ENCODE peak calls at places on chromosomes 11 and 22, in four cellular contexts. P is HL-60, H is K562, A is GM12878. L is an unnamed sample.

GRCh38 chr22:20422271-20422958 is 15.2 kb downstream of the SCARF2 start:
- DNase-seq in H (no peak), A (no peak), P (peak), L (no peak)

GRCh38 chr11:76637491-76638266 is 32.9 kb downstream of the LRRC32 start:
- DNase-seq in H (no peak), P (peak), A (peak), L (no peak)

GRCh38 chr22:46749682-46750529 is 11.9 kb upstream of the CERK start:
- DNase-seq in P (no peak), A (no peak), H (no peak), L (no peak)

GRCh38 chr11:33292306-33292705 is 35.1 kb downstream of the HIPK3 start:
- DNase-seq in A (no peak), P (no peak), H (no peak), L (no peak)

GRCh38 chr11:105609832-105610781 is at the start of gene GRIA4:
- DNase-seq in P (no peak), H (no peak), A (no peak), L (no peak)

GRCh38 chr11:110830344-110831141 is 118.3 kb upstream of the ARHGAP20 start:
- DNase-seq in H (no peak), P (no peak), A (no peak), L (no peak)

GRCh38 chr11:68454767-68455166 is 5.8 kb upstream of the PPP6R3 start:
- DNase-seq in P (no peak), H (no peak), A (no peak), L (no peak)

GRCh38 chr22:36873614-36874308 is 13.0 kb downstream of the NCF4 start:
- DNase-seq in A (peak), P (peak), H (peak), L (peak)

GRCh38 chr11:30585067-30585891 is 874 bp downstream of the MPPED2 start:
- DNase-seq in A (no peak), P (no peak), H (no peak), L (peak)

GRCh38 chr22:35835998-35836691 is 118.5 kb downstream of the APOL5 start:
- DNase-seq in P (no peak), A (no peak), H (no peak), L (no peak)

GRCh38 chr11:130915556-130916237 is 582 bp downstream of the SNX19 start:
- DNase-seq in H (no peak), A (no peak), P (peak), L (no peak)

GRCh38 chr22:43731986-43732385 is 80.1 kb downstream of the EFCAB6 start:
- DNase-seq in H (no peak), P (no peak), A (no peak), L (no peak)

GRCh38 chr22:19636696-19637355 is 77.5 kb upstream of the SEPTIN5 start:
- DNase-seq in A (no peak), P (no peak), H (no peak), L (no peak)

GRCh38 chr11:3000032-3000961 is 8.2 kb upstream of the NAP1L4 start:
- DNase-seq in H (no peak), P (no peak), A (no peak), L (no peak)

GRCh38 chr11:124669193-124669592 is 4.3 kb downstream of the SIAE start:
- DNase-seq in A (no peak), P (peak), H (peak), L (no peak)

GRCh38 chr11:108002476-108002875 is 6.2 kb upstream of the CUL5 start:
- DNase-seq in P (no peak), H (no peak), A (no peak), L (no peak)

GRCh38 chr11:5092821-5093585 is 23.6 kb downstream of the OR52E1 start:
- DNase-seq in A (no peak), P (no peak), H (no peak), L (no peak)

GRCh38 chr11:8728566-8728965 is 46.0 kb downstream of the RPL27A start:
- DNase-seq in P (no peak), H (no peak), A (no peak), L (no peak)

GRCh38 chr11:2208691-2209369 is 37.2 kb upstream of the TH start:
- DNase-seq in A (no peak), P (no peak), H (no peak), L (no peak)

GRCh38 chr22:25779426-25779825 is 37.4 kb downstream of the MYO18B start:
- DNase-seq in H (no peak), A (no peak), P (no peak), L (no peak)

GRCh38 chr11:85595285-85595884 is 31.8 kb downstream of the DLG2 start:
- DNase-seq in H (peak), P (no peak), A (peak), L (no peak)

GRCh38 chr11:94858012-94858705 is 90.0 kb downstream of the AMOTL1 start:
- DNase-seq in P (no peak), H (no peak), A (no peak), L (no peak)

GRCh38 chr11:15816270-15816871 is 540.0 kb downstream of the SOX6 start:
- DNase-seq in A (no peak), H (no peak), P (no peak), L (no peak)

GRCh38 chr11:71454470-71455113 is 1.6 kb downstream of the NADSYN1 start:
- DNase-seq in A (no peak), H (no peak), P (no peak), L (no peak)

GRCh38 chr22:19517919-19518567 is 6.2 kb downstream of the CLDN5 start:
- DNase-seq in P (no peak), A (no peak), H (no peak), L (no peak)

GRCh38 chr11:16505481-16505880 is 149.1 kb upstream of the SOX6 start:
- DNase-seq in P (no peak), A (no peak), H (no peak), L (no peak)

GRCh38 chr11:118882489-118882888 is 1.2 kb upstream of the CXCR5 start:
- DNase-seq in A (no peak), H (no peak), P (peak), L (no peak)

GRCh38 chr11:44747836-44748235 is 21.1 kb downstream of the TSPAN18 start:
- DNase-seq in A (no peak), P (no peak), H (no peak), L (no peak)

GRCh38 chr11:4611986-4612385 is 4.0 kb upstream of the TRIM68 start:
- DNase-seq in P (no peak), H (no peak), A (no peak), L (no peak)

GRCh38 chr22:32501797-32502290 is 27.2 kb downstream of the FBXO7 start:
- DNase-seq in P (no peak), A (no peak), H (no peak), L (no peak)

GRCh38 chr11:9748361-9748970 is 84.6 kb downstream of the SWAP70 start:
- DNase-seq in P (peak), H (peak), A (peak), L (no peak)

DNA sequence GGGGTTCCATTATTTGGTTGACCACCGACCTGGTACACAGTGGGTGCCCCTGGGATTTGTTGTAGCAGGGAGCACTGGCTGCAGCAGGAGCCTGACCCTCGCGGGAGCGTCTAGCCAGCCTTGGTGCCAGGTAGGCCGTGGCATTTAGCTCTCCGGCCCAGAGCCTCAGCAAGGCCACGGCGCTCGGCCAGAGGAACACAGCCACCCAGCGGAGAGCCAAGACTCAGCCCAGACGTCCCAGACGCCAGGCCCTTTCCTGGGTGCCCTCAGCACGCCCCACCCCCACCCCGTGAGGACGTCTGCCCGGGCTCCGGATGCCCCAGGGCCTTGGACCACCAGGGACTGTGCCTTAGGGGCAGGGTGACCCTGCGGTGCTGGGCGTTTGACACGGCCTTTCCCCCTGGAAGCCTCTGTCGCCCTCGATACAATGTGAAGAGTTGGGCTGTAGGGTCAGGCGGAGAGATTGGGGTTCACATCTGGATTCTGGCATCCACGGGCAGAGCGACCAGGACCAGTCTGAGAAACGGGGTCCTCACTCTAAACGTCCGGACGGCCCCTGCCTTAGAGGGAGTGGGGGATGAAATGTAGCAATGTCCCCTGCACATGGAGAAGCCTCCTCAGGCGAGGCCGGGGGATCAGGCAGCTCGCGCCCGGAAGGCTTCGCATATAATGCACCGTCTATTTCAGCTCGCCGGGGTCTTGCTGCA is 99.2 kb upstream of the FGF3 start:
- DNase-seq in A (no peak), P (no peak), H (no peak), L (no peak)
- TF ChIP-seq SPI1 in A (no peak), P (no peak), H (no peak), L (no peak)

GRCh38 chr11:19398772-19399542 is 158.2 kb upstream of the E2F8 start:
- DNase-seq in A (no peak), P (no peak), H (no peak), L (no peak)
- TF ChIP-seq SPI1 in A (no peak), P (no peak), H (no peak), L (no peak)

GRCh38 chr22:49577168-49578060 is 250.3 kb downstream of the BRD1 start:
- DNase-seq in H (no peak), A (no peak), P (no peak), L (no peak)
- TF ChIP-seq SPI1 in H (no peak), A (no peak), P (no peak), L (no peak)

DNA sequence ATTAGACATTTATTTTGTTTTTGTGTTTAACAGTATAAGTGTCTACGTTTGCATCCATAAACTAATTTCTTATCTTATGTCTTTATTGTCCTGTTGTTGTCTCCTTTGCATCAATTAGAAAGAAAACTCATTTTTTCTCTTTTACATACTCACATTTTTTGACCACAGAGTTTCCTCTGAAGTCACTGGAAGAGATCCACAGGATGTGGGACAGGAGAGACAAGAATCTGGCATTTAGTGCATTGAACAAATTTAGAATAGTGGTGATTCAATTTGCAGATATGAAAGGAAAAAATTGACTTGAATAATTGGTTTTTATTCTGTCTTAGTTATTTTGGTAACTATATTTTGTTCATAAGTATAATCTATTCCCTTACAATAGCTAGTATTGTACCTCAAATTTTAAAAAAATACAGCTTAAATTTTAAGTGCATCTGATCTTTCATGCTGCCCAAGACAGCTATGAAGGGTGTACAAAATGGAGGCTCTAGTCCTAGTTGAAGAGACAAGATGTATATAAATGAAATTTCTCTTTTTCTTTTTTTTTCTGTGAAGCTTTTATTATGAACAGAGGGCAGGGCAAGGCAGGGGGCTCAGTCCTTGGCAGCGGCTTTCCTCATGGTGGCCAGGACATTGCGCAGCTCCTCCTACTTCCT is 24.4 kb downstream of the HORMAD2 start:
- DNase-seq in A (no peak), P (no peak), H (no peak), L (no peak)
- TF ChIP-seq SPI1 in A (no peak), P (no peak), H (no peak), L (no peak)

DNA sequence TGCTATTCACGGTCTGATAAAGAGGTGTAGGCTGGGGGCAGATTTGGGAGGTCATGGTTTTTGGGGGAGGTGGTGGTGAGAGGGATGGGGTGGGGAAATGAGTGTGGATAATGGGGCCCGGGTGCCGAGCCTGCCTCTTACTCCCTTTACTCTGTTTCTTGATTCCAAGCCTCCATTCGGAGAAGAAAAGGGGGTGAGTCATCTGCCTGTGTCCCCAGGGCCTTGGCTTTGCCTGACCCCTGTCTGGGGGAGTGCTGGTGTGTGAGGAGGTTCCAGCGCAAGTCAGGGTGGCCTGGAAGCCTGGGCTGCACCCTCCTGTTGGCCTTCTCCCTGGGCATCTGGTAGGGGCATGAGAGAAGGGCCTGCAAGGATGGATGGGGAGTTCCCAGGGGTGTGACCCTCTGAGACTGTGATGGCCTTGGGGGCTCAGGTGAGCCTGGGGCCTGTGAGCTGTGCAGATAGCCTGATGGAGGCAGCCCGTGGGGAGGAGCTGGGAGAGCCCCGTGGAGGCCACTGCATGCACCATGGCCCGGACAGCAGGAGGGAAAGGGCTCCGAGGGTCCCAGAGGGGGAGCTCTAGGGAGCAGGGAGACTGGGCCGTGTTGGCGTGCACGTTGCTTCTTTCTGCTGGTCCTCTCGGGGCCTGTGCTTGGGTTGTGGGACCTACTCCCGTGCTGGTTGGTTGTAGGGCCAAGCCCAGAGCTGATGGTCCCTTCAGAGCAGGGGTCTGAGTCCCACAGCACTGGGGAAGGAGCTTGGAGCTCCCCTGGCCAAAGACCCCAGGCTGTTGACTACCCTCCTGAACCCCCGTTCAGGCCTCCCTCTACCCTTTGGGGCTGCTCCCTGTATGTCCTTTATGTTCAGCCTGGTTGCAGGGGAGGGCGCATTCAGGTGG is 26.3 kb upstream of the ACR start:
- DNase-seq in P (no peak), H (no peak), A (no peak), L (no peak)
- TF ChIP-seq SPI1 in P (no peak), H (no peak), A (no peak), L (no peak)

GRCh38 chr11:43269229-43269928 is 42.4 kb upstream of the API5 start:
- DNase-seq in P (no peak), A (no peak), H (no peak), L (no peak)
- TF ChIP-seq SPI1 in P (no peak), A (no peak), H (no peak), L (no peak)

DNA sequence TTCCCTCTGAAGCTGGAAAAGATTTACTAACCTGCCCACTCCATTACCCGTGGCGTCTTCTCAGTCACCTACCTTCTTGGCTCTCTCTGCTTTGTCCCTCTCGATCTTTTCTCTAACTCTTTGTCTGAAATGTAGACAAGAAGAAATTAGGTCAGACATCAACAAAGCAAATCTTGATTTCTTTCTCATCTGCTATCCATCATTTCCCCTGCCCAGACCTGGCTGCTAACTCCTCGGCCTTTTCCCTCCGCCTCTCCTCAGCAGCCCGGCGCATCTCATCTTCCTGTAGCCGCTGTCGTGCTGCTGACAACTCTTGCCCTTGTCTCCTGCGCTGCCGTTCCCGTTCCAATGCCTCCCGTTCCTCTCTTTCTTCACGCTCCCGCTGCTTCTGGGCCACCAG is 1.2 kb downstream of the UBXN1 start:
- DNase-seq in H (no peak), P (no peak), A (no peak), L (no peak)
- TF ChIP-seq SPI1 in H (no peak), P (no peak), A (no peak), L (no peak)

GRCh38 chr11:11152877-11153276 is 200.2 kb downstream of the CSNK2A3 start:
- DNase-seq in P (no peak), H (no peak), A (no peak), L (no peak)
- TF ChIP-seq SPI1 in P (no peak), H (no peak), A (no peak), L (no peak)

DNA sequence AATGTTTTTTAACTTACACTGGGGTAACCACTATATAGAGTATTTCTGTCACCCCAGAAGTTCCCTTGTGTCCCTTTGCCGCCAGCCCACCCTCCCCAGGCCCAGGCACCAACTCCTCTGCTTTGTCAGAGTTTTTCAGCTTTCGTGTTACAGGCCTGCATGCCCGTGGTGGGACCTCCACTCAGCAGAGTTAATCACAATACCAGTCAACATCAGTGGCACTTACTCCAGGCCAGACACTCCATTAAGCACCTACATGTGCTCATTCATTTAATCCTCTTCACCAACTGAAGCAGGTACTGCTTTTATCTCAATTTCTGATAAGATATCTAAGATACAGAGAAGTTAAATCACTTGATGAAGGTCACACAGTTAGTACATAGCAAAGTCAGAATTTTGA is 63.3 kb downstream of the LIF start:
- DNase-seq in H (no peak), A (no peak), P (no peak), L (no peak)
- TF ChIP-seq SPI1 in H (no peak), A (no peak), P (no peak), L (no peak)